ENCODE peak calls at places on chromosomes 12 and 14, in nine cellular contexts. G is hippocampal formation; U is H7; D is GM12891; S is stimulated activated CD4-positive, alpha-beta T cell treated with anti-CD3 and anti-CD28 coated beads, Interleukin-4, amount 100 ng/mL, for 4 hours; Y is GM23338; P is EL; V is naive thymus-derived CD4-positive, alpha-beta T cell; I is fibroblast of pulmonary artery. Z is an unnamed sample.

GRCh38 chr12:6337958-6338406 is 3.9 kb downstream of the TNFRSF1A start:
- DNase-seq in G (no peak), U (peak), D (no peak), S (no peak), Y (no peak), P (no peak), V (no peak), I (peak), Z (no peak)

GRCh38 chr12:91355150-91356006 is 172.8 kb upstream of the DCN start:
- DNase-seq in G (peak), U (peak), D (peak), S (peak), Y (peak), P (peak), V (peak), I (peak), Z (peak)

GRCh38 chr12:68919581-68920239 is 13.3 kb downstream of the CPM start:
- DNase-seq in G (no peak), U (no peak), D (no peak), S (no peak), Y (no peak), P (no peak), V (no peak), I (no peak), Z (no peak)

GRCh38 chr12:124514996-124515932 is 52.1 kb downstream of the NCOR2 start:
- DNase-seq in G (no peak), U (no peak), D (no peak), S (no peak), Y (no peak), P (no peak), V (no peak), I (no peak), Z (no peak)

GRCh38 chr14:71365305-71365865 is 458.1 kb downstream of the PCNX1 start:
- DNase-seq in G (no peak), U (no peak), D (no peak), S (no peak), Y (no peak), P (peak), V (no peak), I (no peak), Z (no peak)

GRCh38 chr12:12870454-12870853 is 20.9 kb upstream of the GPRC5A start:
- DNase-seq in G (no peak), U (no peak), D (no peak), S (no peak), Y (no peak), P (peak), V (no peak), I (peak), Z (no peak)

GRCh38 chr12:68342966-68343365 is 10.8 kb upstream of the MDM1 start:
- DNase-seq in G (no peak), U (no peak), D (no peak), S (no peak), Y (no peak), P (no peak), V (no peak), I (no peak), Z (no peak)

GRCh38 chr12:89821901-89822300 is 113.3 kb upstream of the ATP2B1 start:
- DNase-seq in G (no peak), U (no peak), D (no peak), S (no peak), Y (peak), P (no peak), V (no peak), I (no peak), Z (no peak)

GRCh38 chr12:1629338-1630080 is 478 bp downstream of the WNT5B start:
- DNase-seq in G (no peak), U (peak), D (peak), S (no peak), Y (peak), P (no peak), V (no peak), I (no peak), Z (no peak)

GRCh38 chr12:47085815-47086252 is 6.1 kb upstream of the AMIGO2 start:
- DNase-seq in G (no peak), U (no peak), D (no peak), S (no peak), Y (peak), P (peak), V (no peak), I (peak), Z (peak)

GRCh38 chr14:75277000-75277795 is 1.4 kb upstream of the FOS start:
- DNase-seq in G (peak), U (peak), D (peak), S (no peak), Y (peak), P (peak), V (no peak), I (peak), Z (peak)

GRCh38 chr14:51180577-51180976 is 59.5 kb upstream of the TMX1 start:
- DNase-seq in G (no peak), U (no peak), D (no peak), S (no peak), Y (no peak), P (no peak), V (no peak), I (no peak), Z (no peak)

GRCh38 chr12:52440821-52441319 is 6.7 kb upstream of the KRT75 start:
- DNase-seq in G (no peak), U (no peak), D (no peak), S (no peak), Y (no peak), P (peak), V (no peak), I (peak), Z (no peak)

GRCh38 chr12:58387199-58387598 is 445.8 kb downstream of the ATP23 start:
- DNase-seq in G (no peak), U (no peak), D (no peak), S (no peak), Y (no peak), P (peak), V (no peak), I (peak), Z (no peak)

GRCh38 chr14:23294734-23295561 is 7.7 kb downstream of the PPP1R3E start:
- DNase-seq in G (peak), U (no peak), D (no peak), S (peak), Y (peak), P (peak), V (peak), I (peak), Z (peak)

GRCh38 chr12:70660620-70661219 is 23.5 kb upstream of the PTPRB start:
- DNase-seq in G (no peak), U (no peak), D (no peak), S (no peak), Y (no peak), P (peak), V (no peak), I (peak), Z (peak)

GRCh38 chr12:109727746-109728726 is 14.4 kb downstream of the FAM222A start:
- DNase-seq in G (no peak), U (no peak), D (no peak), S (no peak), Y (no peak), P (no peak), V (no peak), I (no peak), Z (no peak)

GRCh38 chr14:29805415-29806123 is 122.1 kb downstream of the PRKD1 start:
- DNase-seq in G (no peak), U (no peak), D (no peak), S (no peak), Y (no peak), P (peak), V (no peak), I (peak), Z (no peak)

GRCh38 chr14:69695664-69696527 is 71.0 kb upstream of the SRSF5 start:
- DNase-seq in G (no peak), U (no peak), D (no peak), S (no peak), Y (no peak), P (no peak), V (no peak), I (peak), Z (no peak)

GRCh38 chr14:88204221-88204620 is 118.8 kb downstream of the KCNK10 start:
- DNase-seq in G (no peak), U (no peak), D (no peak), S (no peak), Y (no peak), P (no peak), V (no peak), I (no peak), Z (no peak)

GRCh38 chr14:103699901-103700752 is 15.1 kb downstream of the XRCC3 start:
- DNase-seq in G (peak), U (no peak), D (no peak), S (no peak), Y (no peak), P (no peak), V (no peak), I (no peak), Z (no peak)

GRCh38 chr14:58401587-58401986 is 5.9 kb downstream of the TOMM20L start:
- DNase-seq in G (no peak), U (peak), D (no peak), S (no peak), Y (peak), P (no peak), V (no peak), I (no peak), Z (no peak)

GRCh38 chr14:84351646-84352045 is 1178.3 kb upstream of the FLRT2 start:
- DNase-seq in G (no peak), U (no peak), D (no peak), S (no peak), Y (no peak), P (no peak), V (no peak), I (no peak), Z (no peak)

GRCh38 chr14:35480119-35480769 is 53.7 kb upstream of the INSM2 start:
- DNase-seq in G (no peak), U (no peak), D (no peak), S (no peak), Y (no peak), P (peak), V (no peak), I (peak), Z (no peak)

Z was measured in immature natural killer cell.